ENCODE peak calls at places on chromosomes 1 and 21, in ten cellular contexts. C is heart left ventricle, I is uterus, R is sigmoid colon, G is stomach, K is body of pancreas, E is right lobe of liver, W is testis, O is lower leg skin, V is adrenal gland. D is an unnamed sample.

GRCh38 chr1:24149854-24150227 is 6.9 kb upstream of the IL22RA1 start:
- DNase-seq in C (no peak), I (no peak), R (no peak), G (peak), K (peak), E (no peak), W (no peak), O (peak), V (peak), D (peak)

GRCh38 chr1:31718519-31718918 is 14.7 kb upstream of the COL16A1 start:
- DNase-seq in C (no peak), I (no peak), R (no peak), G (no peak), K (no peak), E (no peak), W (no peak), O (no peak), V (no peak), D (no peak)

GRCh38 chr1:241677171-241677570 is 25.1 kb downstream of the WDR64 start:
- DNase-seq in C (no peak), I (no peak), R (no peak), G (no peak), K (no peak), E (no peak), W (no peak), O (no peak), V (no peak), D (no peak)

GRCh38 chr1:27686223-27686990 is 14.4 kb upstream of the IFI6 start:
- DNase-seq in C (no peak), I (no peak), R (no peak), G (peak), K (no peak), E (no peak), W (no peak), O (no peak), V (no peak), D (no peak)

GRCh38 chr1:241485554-241485992 is 34.0 kb downstream of the FH start:
- DNase-seq in C (no peak), I (no peak), R (no peak), G (no peak), K (no peak), E (no peak), W (no peak), O (no peak), V (no peak), D (peak)

GRCh38 chr21:34908424-34909055 is 140.6 kb downstream of the RUNX1 start:
- DNase-seq in C (no peak), I (peak), R (peak), G (no peak), K (peak), E (peak), W (peak), O (no peak), V (peak), D (peak)

GRCh38 chr1:47506053-47506452 is 68.2 kb downstream of the FOXD2 start:
- DNase-seq in C (no peak), I (no peak), R (no peak), G (no peak), K (no peak), E (no peak), W (no peak), O (no peak), V (no peak), D (no peak)

GRCh38 chr1:231934797-231935196 is 308.2 kb downstream of the DISC1 start:
- DNase-seq in C (no peak), I (no peak), R (no peak), G (no peak), K (peak), E (no peak), W (peak), O (no peak), V (no peak), D (peak)

GRCh38 chr1:51300270-51300669 is 30.1 kb downstream of the TTC39A start:
- DNase-seq in C (no peak), I (no peak), R (peak), G (no peak), K (no peak), E (no peak), W (no peak), O (no peak), V (no peak), D (peak)

GRCh38 chr1:175075572-175076568 is 8.2 kb downstream of the TNN start:
- DNase-seq in C (no peak), I (no peak), R (no peak), G (no peak), K (no peak), E (no peak), W (no peak), O (no peak), V (no peak), D (no peak)

GRCh38 chr1:146007048-146007784 is 10.8 kb upstream of the TXNIP start:
- DNase-seq in C (peak), I (peak), R (peak), G (peak), K (peak), E (no peak), W (peak), O (peak), V (peak), D (peak)

GRCh38 chr1:113219377-113219776 is 146.4 kb downstream of the LRIG2 start:
- DNase-seq in C (no peak), I (no peak), R (no peak), G (no peak), K (no peak), E (no peak), W (no peak), O (no peak), V (no peak), D (peak)

GRCh38 chr1:53305650-53306049 is 22.2 kb downstream of the LRP8 start:
- DNase-seq in C (peak), I (no peak), R (no peak), G (no peak), K (peak), E (no peak), W (no peak), O (no peak), V (no peak), D (no peak)

GRCh38 chr1:156836041-156836654 is 19.5 kb upstream of the SH2D2A start:
- DNase-seq in C (no peak), I (no peak), R (no peak), G (no peak), K (no peak), E (no peak), W (no peak), O (no peak), V (no peak), D (no peak)

GRCh38 chr1:26530540-26530897 is 958 bp downstream of the RPS6KA1 start:
- DNase-seq in C (no peak), I (no peak), R (no peak), G (no peak), K (no peak), E (no peak), W (no peak), O (no peak), V (no peak), D (no peak)

GRCh38 chr1:8572106-8572505 is 245.3 kb downstream of the RERE start:
- DNase-seq in C (no peak), I (no peak), R (no peak), G (no peak), K (peak), E (no peak), W (no peak), O (no peak), V (no peak), D (no peak)

GRCh38 chr1:116911166-116911553 is 1.4 kb downstream of the PTGFRN start:
- DNase-seq in C (no peak), I (peak), R (peak), G (no peak), K (no peak), E (no peak), W (no peak), O (no peak), V (no peak), D (no peak)

GRCh38 chr1:185837711-185838110 is 103.5 kb downstream of the HMCN1 start:
- DNase-seq in C (no peak), I (no peak), R (no peak), G (no peak), K (no peak), E (no peak), W (no peak), O (no peak), V (no peak), D (no peak)

DNA sequence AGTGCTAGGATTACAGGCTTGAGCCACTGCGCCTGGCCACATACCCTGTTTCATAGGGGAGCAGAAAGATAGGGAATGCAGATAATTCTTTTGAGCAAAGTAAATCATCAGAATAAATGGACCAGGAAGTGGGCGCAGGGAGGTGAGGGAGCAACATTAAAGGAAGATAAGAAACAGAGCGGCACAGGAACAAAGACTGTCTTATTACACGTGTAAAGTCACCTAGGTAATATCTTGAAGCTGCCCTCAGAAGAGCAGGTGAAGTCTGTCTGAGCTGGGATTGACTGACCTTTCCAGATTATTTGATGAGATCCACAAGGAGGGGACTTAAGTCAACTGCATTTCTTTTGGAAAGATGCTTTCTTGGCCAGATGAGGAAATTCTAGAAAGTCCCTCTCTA is 7.7 kb downstream of the EPRS1 start:
- DNase-seq in C (no peak), I (no peak), R (no peak), G (no peak), K (no peak), E (no peak), W (no peak), O (no peak), V (no peak), D (no peak)
- TF ChIP-seq POLR2A in C (no peak), I (no peak), R (no peak), G (no peak), K (no peak), E (no peak), W (no peak), O (no peak), V (no peak), D (no peak)

GRCh38 chr1:93680121-93681094 is 1.2 kb downstream of the BCAR3 start:
- DNase-seq in C (peak), I (peak), R (peak), G (peak), K (peak), E (peak), W (peak), O (peak), V (peak), D (peak)
- TF ChIP-seq POLR2A in C (no peak), I (peak), R (peak), G (no peak), K (no peak), E (no peak), W (no peak), O (no peak), V (no peak), D (no peak)

GRCh38 chr1:1361982-1362423 is 3.6 kb upstream of the MXRA8 start:
- DNase-seq in C (peak), I (peak), R (peak), G (no peak), K (no peak), E (no peak), W (peak), O (no peak), V (peak), D (no peak)

GRCh38 chr1:1359668-1360468 is 1.5 kb upstream of the MXRA8 start:
- DNase-seq in C (peak), I (peak), R (no peak), G (no peak), K (no peak), E (no peak), W (peak), O (no peak), V (no peak), D (no peak)

GRCh38 chr1:1359316-1359667 is 937 bp upstream of the MXRA8 start:
- DNase-seq in C (peak), I (peak), R (no peak), G (no peak), K (no peak), E (no peak), W (peak), O (no peak), V (no peak), D (no peak)

GRCh38 chr1:1361233-1361981 is 3.1 kb upstream of the MXRA8 start:
- DNase-seq in C (peak), I (peak), R (peak), G (no peak), K (no peak), E (no peak), W (no peak), O (no peak), V (no peak), D (no peak)

GRCh38 chr1:1360511-1361169 is 2.3 kb upstream of the MXRA8 start:
- DNase-seq in C (peak), I (peak), R (peak), G (no peak), K (peak), E (no peak), W (no peak), O (no peak), V (no peak), D (no peak)
- TF ChIP-seq POLR2A in C (no peak), I (no peak), R (no peak), G (no peak), K (no peak), E (no peak), W (no peak), O (no peak), V (no peak), D (no peak)

GRCh38 chr1:10635992-10636391 is 160.5 kb downstream of the CASZ1 start:
- DNase-seq in C (peak), I (no peak), R (peak), G (peak), K (no peak), E (no peak), W (no peak), O (peak), V (no peak), D (no peak)
- TF ChIP-seq POLR2A in C (no peak), I (no peak), R (no peak), G (no peak), K (no peak), E (no peak), W (no peak), O (no peak), V (no peak), D (no peak)

DNA sequence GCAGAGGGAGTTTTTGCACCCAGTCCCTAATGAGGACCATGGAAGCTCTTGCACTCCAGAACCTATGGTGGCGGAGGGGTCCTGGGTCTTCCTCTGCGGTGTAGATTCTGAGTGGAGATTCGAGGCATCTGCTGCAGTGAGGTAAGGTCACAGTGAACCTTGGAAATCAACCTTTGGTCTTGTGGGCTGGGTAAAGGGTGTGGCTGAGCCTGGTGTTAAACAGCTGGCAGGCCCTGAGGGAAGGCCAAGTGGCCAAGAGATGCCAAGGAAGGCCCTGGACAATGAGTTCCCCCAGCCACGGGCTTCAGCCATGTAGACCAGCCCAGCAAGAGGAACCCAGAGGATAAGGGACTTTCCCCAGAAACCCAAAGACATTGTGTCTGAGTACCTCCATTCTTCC is 137.2 kb upstream of the ETS2 start:
- DNase-seq in C (no peak), I (no peak), R (no peak), G (no peak), K (no peak), E (no peak), W (no peak), O (no peak), V (no peak), D (no peak)
- TF ChIP-seq POLR2A in C (no peak), I (no peak), R (no peak), G (no peak), K (no peak), E (no peak), W (no peak), O (no peak), V (no peak), D (no peak)

GRCh38 chr1:67690411-67690810 is 5.4 kb downstream of the GADD45A start:
- DNase-seq in C (no peak), I (no peak), R (no peak), G (no peak), K (no peak), E (no peak), W (no peak), O (no peak), V (no peak), D (no peak)

GRCh38 chr1:67688526-67689219 is 3.7 kb downstream of the GADD45A start:
- DNase-seq in C (no peak), I (no peak), R (no peak), G (no peak), K (no peak), E (no peak), W (no peak), O (no peak), V (no peak), D (peak)

GRCh38 chr1:67690018-67690363 is 5.0 kb downstream of the GADD45A start:
- DNase-seq in C (no peak), I (no peak), R (no peak), G (no peak), K (no peak), E (no peak), W (no peak), O (no peak), V (no peak), D (no peak)

GRCh38 chr1:67687649-67688048 is 2.6 kb downstream of the GADD45A start:
- DNase-seq in C (no peak), I (no peak), R (no peak), G (no peak), K (peak), E (no peak), W (no peak), O (no peak), V (no peak), D (peak)

DNA sequence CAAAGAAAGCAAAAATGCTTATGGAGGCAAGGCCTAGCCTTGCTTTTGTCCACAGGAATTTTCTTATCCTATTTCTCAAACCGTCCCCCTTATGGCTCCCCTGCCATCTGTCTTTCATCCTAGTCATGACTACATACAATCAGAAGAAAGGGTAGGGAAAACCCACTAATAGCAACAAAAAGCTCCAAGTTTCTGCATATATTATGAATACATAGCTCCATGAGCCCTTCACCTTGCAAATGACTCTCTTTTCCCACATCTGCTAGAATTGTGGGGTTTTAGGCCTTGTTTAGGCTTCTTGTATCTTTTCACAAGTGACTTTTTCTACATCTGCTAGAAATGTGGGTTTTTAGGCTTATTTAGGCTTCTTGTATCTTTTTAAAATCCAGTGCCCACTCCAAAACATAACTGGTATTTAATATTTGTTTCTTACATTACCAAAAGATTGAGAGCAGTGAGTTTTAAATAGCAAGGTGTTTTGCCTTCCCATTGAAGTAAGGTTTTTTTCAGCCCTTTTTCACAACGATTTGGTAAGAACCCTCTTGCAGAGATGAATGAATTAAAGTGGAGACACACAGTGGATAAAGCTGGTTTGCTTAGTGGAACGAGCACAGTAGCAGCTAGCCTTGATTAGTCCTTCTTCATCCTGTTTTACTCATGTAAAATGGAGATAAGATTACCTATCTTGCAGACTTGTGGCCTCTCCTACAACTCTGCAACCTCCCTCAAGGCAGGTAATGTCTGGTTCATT is 4.4 kb downstream of the GADD45A start:
- DNase-seq in C (no peak), I (no peak), R (no peak), G (no peak), K (no peak), E (no peak), W (no peak), O (no peak), V (no peak), D (peak)
- TF ChIP-seq POLR2A in C (no peak), I (no peak), R (no peak), G (no peak), K (no peak), E (no peak), W (no peak), O (no peak), V (no peak), D (peak)

GRCh38 chr1:182709855-182710254 is 25.5 kb upstream of the RGS8 start:
- DNase-seq in C (no peak), I (no peak), R (no peak), G (no peak), K (no peak), E (no peak), W (no peak), O (no peak), V (no peak), D (no peak)
- TF ChIP-seq POLR2A in C (no peak), I (no peak), R (no peak), G (no peak), K (no peak), E (no peak), W (no peak), O (no peak), V (no peak), D (no peak)

GRCh38 chr1:199759268-199759724 is 268.2 kb upstream of the NR5A2 start:
- DNase-seq in C (no peak), I (no peak), R (no peak), G (no peak), K (no peak), E (no peak), W (no peak), O (no peak), V (no peak), D (no peak)

GRCh38 chr1:199753513-199753912 is 274.0 kb upstream of the NR5A2 start:
- DNase-seq in C (no peak), I (no peak), R (no peak), G (no peak), K (no peak), E (no peak), W (no peak), O (no peak), V (no peak), D (no peak)

GRCh38 chr1:199762567-199762966 is 264.9 kb upstream of the NR5A2 start:
- DNase-seq in C (no peak), I (no peak), R (no peak), G (no peak), K (no peak), E (no peak), W (no peak), O (no peak), V (no peak), D (no peak)

DNA sequence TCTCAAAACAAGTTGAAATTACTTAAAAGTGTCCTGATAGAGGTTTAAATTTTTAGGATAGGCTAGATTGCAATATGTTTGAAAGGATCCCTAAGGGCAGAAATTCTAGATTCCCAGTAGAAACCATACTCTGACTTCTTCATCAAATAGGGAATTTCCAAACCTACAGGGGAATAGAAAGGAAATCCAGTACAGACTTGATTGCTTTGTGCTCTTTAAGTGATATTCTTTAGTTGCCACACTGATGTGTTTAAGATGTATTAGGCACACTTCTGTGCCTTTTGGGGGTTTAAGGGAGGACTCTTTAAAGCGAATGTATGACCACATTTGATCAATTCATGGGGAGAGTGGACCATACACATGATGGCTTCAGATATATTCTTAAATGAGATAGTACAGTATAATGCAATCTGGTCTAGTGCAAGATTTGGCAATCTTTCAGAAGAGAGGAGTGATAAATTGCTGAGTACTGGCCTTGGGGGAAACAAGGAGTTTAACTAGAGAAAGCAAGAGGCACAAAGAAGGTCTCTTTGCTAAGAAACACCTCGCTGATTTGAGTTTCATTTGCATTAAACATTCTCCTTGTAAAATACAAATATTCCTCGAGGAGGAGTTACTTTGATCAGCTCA is 268.8 kb upstream of the NR5A2 start:
- DNase-seq in C (no peak), I (no peak), R (no peak), G (no peak), K (no peak), E (no peak), W (no peak), O (no peak), V (no peak), D (no peak)
- TF ChIP-seq POLR2A in C (no peak), I (no peak), R (no peak), G (no peak), K (no peak), E (no peak), W (no peak), O (no peak), V (no peak), D (no peak)

DNA sequence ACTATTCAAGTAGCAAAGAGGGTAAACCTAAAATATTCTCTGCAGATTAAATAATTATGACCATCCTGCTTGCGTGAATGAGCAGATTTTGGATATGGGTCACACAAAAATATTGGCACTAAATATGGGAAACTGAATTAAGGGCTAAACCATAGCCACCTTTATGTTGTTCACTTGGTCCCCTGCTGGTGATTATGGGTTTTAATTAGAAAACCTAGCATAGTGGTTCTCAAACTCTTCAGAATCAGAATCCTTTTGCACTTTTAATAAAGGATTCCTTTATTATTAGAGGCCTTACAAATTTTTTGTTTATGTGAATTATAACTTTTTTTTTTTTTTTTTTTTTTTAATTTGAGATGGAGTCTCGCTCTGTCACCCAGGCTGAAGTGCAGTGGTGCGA is 38.5 kb upstream of the ZNHIT6 start:
- DNase-seq in C (no peak), I (no peak), R (no peak), G (no peak), K (no peak), E (no peak), W (no peak), O (no peak), V (no peak), D (no peak)
- TF ChIP-seq POLR2A in C (no peak), I (no peak), R (no peak), G (no peak), K (no peak), E (no peak), W (no peak), O (no peak), V (no peak), D (no peak)

D was measured in erythroblast.